ENCODE peak calls at places on chromosome 2, in ten cellular contexts. E, N, D, Y, L, J, A, X, W and K are unnamed samples.

GRCh38 chr2:219287569-219288265 is 8.6 kb downstream of the DNAJB2 start:
- DNase-seq in E (no peak), N (no peak), D (no peak), Y (no peak), L (no peak), J (no peak), A (no peak), X (no peak), W (no peak), K (no peak)

GRCh38 chr2:231189571-231190495 is 8.6 kb upstream of the ARMC9 start:
- DNase-seq in E (no peak), N (no peak), D (no peak), Y (no peak), L (no peak), J (peak), A (no peak), X (no peak), W (peak), K (no peak)

GRCh38 chr2:218908721-218909619 is 28.3 kb downstream of the WNT10A start:
- DNase-seq in E (no peak), N (peak), D (peak), Y (peak), L (peak), J (no peak), A (peak), X (peak), W (peak), K (peak)

GRCh38 chr2:171923206-171923605 is 945 bp downstream of the HAT1 start:
- DNase-seq in E (peak), N (peak), D (no peak), Y (no peak), L (peak), J (peak), A (no peak), X (peak), W (no peak), K (peak)

GRCh38 chr2:112121682-112122254 is 16.4 kb upstream of the FBLN7 start:
- DNase-seq in E (peak), N (peak), D (peak), Y (peak), L (peak), J (peak), A (peak), X (peak), W (no peak), K (peak)

GRCh38 chr2:234026693-234027254 is 23.7 kb upstream of the SPP2 start:
- DNase-seq in E (no peak), N (no peak), D (no peak), Y (no peak), L (no peak), J (no peak), A (no peak), X (no peak), W (no peak), K (no peak)

GRCh38 chr2:126543081-126543480 is 112.9 kb upstream of the GYPC start:
- DNase-seq in E (no peak), N (no peak), D (no peak), Y (no peak), L (no peak), J (no peak), A (no peak), X (no peak), W (no peak), K (no peak)

GRCh38 chr2:910698-911097 is 40.0 kb upstream of the SNTG2 start:
- DNase-seq in E (no peak), N (no peak), D (no peak), Y (no peak), L (no peak), J (no peak), A (no peak), X (no peak), W (no peak), K (no peak)

GRCh38 chr2:97714084-97714949 is 941 bp downstream of the ZAP70 start:
- DNase-seq in E (no peak), N (no peak), D (no peak), Y (no peak), L (no peak), J (no peak), A (no peak), X (no peak), W (no peak), K (no peak)

GRCh38 chr2:42025151-42025582 is 22.7 kb upstream of the PKDCC start:
- DNase-seq in E (no peak), N (peak), D (no peak), Y (no peak), L (peak), J (no peak), A (no peak), X (no peak), W (no peak), K (peak)

GRCh38 chr2:197008229-197008628 is 81.7 kb upstream of the PGAP1 start:
- DNase-seq in E (peak), N (no peak), D (no peak), Y (no peak), L (no peak), J (peak), A (no peak), X (no peak), W (no peak), K (peak)

GRCh38 chr2:225165052-225165451 is 122.8 kb upstream of the DOCK10 start:
- DNase-seq in E (peak), N (no peak), D (no peak), Y (no peak), L (no peak), J (peak), A (no peak), X (no peak), W (no peak), K (peak)

GRCh38 chr2:64666810-64667438 is 13.2 kb upstream of the SERTAD2 start:
- DNase-seq in E (no peak), N (no peak), D (no peak), Y (no peak), L (no peak), J (no peak), A (no peak), X (no peak), W (no peak), K (no peak)

GRCh38 chr2:209383212-209383611 is 40.6 kb upstream of the MAP2 start:
- DNase-seq in E (peak), N (peak), D (no peak), Y (no peak), L (no peak), J (peak), A (no peak), X (peak), W (no peak), K (peak)

GRCh38 chr2:207144191-207144795 is 21.5 kb downstream of the KLF7 start:
- DNase-seq in E (no peak), N (no peak), D (no peak), Y (no peak), L (no peak), J (no peak), A (no peak), X (peak), W (no peak), K (no peak)

GRCh38 chr2:85668009-85668856 is at the start of gene SFTPB:
- DNase-seq in E (no peak), N (peak), D (no peak), Y (no peak), L (no peak), J (no peak), A (peak), X (no peak), W (no peak), K (peak)

GRCh38 chr2:231680284-231680991 is 27.9 kb upstream of the PTMA start:
- DNase-seq in E (no peak), N (no peak), D (peak), Y (no peak), L (peak), J (no peak), A (no peak), X (no peak), W (no peak), K (no peak)

GRCh38 chr2:109285244-109285651 is 156.2 kb downstream of the SH3RF3 start:
- DNase-seq in E (no peak), N (no peak), D (no peak), Y (no peak), L (no peak), J (no peak), A (no peak), X (peak), W (no peak), K (peak)

GRCh38 chr2:234681206-234681605 is 184.3 kb upstream of the ARL4C start:
- DNase-seq in E (no peak), N (no peak), D (no peak), Y (no peak), L (no peak), J (no peak), A (no peak), X (no peak), W (no peak), K (no peak)

GRCh38 chr2:37893327-37893726 is 31.8 kb upstream of the RMDN2 start:
- DNase-seq in E (no peak), N (no peak), D (no peak), Y (no peak), L (no peak), J (no peak), A (no peak), X (no peak), W (no peak), K (no peak)

GRCh38 chr2:212970132-212970531 is 181.3 kb downstream of the IKZF2 start:
- DNase-seq in E (peak), N (no peak), D (no peak), Y (no peak), L (no peak), J (peak), A (no peak), X (no peak), W (no peak), K (peak)

GRCh38 chr2:129067921-129068320 is 749.3 kb upstream of the HS6ST1 start:
- DNase-seq in E (no peak), N (no peak), D (no peak), Y (no peak), L (no peak), J (no peak), A (no peak), X (no peak), W (no peak), K (no peak)

GRCh38 chr2:176643711-176644110 is 374.5 kb downstream of the MTX2 start:
- DNase-seq in E (peak), N (no peak), D (no peak), Y (no peak), L (peak), J (no peak), A (peak), X (no peak), W (no peak), K (no peak)

GRCh38 chr2:23669413-23670244 is 257.3 kb downstream of the ATAD2B start:
- DNase-seq in E (no peak), N (peak), D (no peak), Y (no peak), L (no peak), J (peak), A (no peak), X (no peak), W (peak), K (peak)

GRCh38 chr2:215454519-215454918 is 18.7 kb upstream of the FN1 start:
- DNase-seq in E (no peak), N (peak), D (peak), Y (no peak), L (peak), J (peak), A (peak), X (no peak), W (no peak), K (no peak)

GRCh38 chr2:8608411-8608954 is 73.4 kb upstream of the ID2 start:
- DNase-seq in E (no peak), N (no peak), D (no peak), Y (no peak), L (no peak), J (no peak), A (no peak), X (peak), W (no peak), K (no peak)

GRCh38 chr2:29923110-29923721 is 1.8 kb upstream of the ALK start:
- DNase-seq in E (peak), N (peak), D (peak), Y (peak), L (peak), J (peak), A (peak), X (peak), W (peak), K (peak)

GRCh38 chr2:9799011-9799596 is 44.2 kb upstream of the TAF1B start:
- DNase-seq in E (no peak), N (no peak), D (no peak), Y (no peak), L (no peak), J (no peak), A (no peak), X (no peak), W (no peak), K (no peak)

GRCh38 chr2:76517238-76517909 is 806.7 kb upstream of the GCFC2 start:
- DNase-seq in E (no peak), N (no peak), D (no peak), Y (no peak), L (no peak), J (no peak), A (no peak), X (no peak), W (no peak), K (no peak)

GRCh38 chr2:132503621-132504200 is 87.1 kb downstream of the GPR39 start:
- DNase-seq in E (peak), N (no peak), D (no peak), Y (no peak), L (no peak), J (no peak), A (no peak), X (no peak), W (no peak), K (peak)

GRCh38 chr2:5528741-5529140 is 163.4 kb upstream of the SOX11 start:
- DNase-seq in E (no peak), N (no peak), D (no peak), Y (no peak), L (no peak), J (no peak), A (no peak), X (no peak), W (no peak), K (no peak)

GRCh38 chr2:191738667-191739066 is 60.7 kb downstream of the NABP1 start:
- DNase-seq in E (no peak), N (no peak), D (no peak), Y (no peak), L (no peak), J (no peak), A (no peak), X (no peak), W (no peak), K (no peak)